ENCODE peak calls at places on chromosomes 2 and 18, in nine cellular contexts. M is esophagus squamous epithelium, A is Panc1, P is IMR-90, F is dorsolateral prefrontal cortex, I is neural progenitor cell, T is transverse colon, Y is tibial artery, X is ascending aorta. L is an unnamed sample.

GRCh38 chr2:46988733-46989481 is 73.3 kb upstream of the MCFD2 start:
- DNase-seq in P (no peak), Y (no peak), X (no peak), A (no peak), F (peak; percentile 88), T (no peak), M (no peak), I (peak; percentile 62), L (no peak)

GRCh38 chr18:76615065-76615733 is 120.2 kb upstream of the ZNF516 start:
- DNase-seq in P (peak; percentile 27), X (no peak), F (no peak), I (no peak), A (no peak), Y (no peak), T (no peak), M (no peak), L (no peak)

GRCh38 chr2:221517362-221518121 is 54.6 kb downstream of the EPHA4 start:
- DNase-seq in M (no peak), T (peak; percentile 64), P (peak; percentile 88), F (no peak), A (no peak), Y (no peak), I (no peak), X (peak; percentile 63), L (peak; percentile 65)

GRCh38 chr2:239960929-239961661 is 64.0 kb downstream of the NDUFA10 start:
- DNase-seq in F (no peak), I (no peak), X (no peak), T (no peak), A (no peak), Y (no peak), P (no peak), M (no peak), L (no peak)

GRCh38 chr2:178241852-178242551 is 47.7 kb downstream of the OSBPL6 start:
- DNase-seq in F (no peak), T (peak; percentile 20), X (peak; percentile 80), M (no peak), A (peak; percentile 15), I (no peak), P (peak; percentile 97), Y (peak; percentile 78), L (no peak)

GRCh38 chr2:166112193-166112605 is 15.6 kb downstream of the SCN1A start:
- DNase-seq in T (no peak), M (no peak), P (peak; percentile 66), Y (no peak), X (no peak), F (no peak), I (no peak), A (no peak), L (no peak)

GRCh38 chr2:43725711-43726246 is 48.1 kb upstream of the DYNC2LI1 start:
- DNase-seq in M (no peak), X (no peak), Y (no peak), I (no peak), F (no peak), P (no peak), T (no peak), A (no peak), L (no peak)

GRCh38 chr2:172285010-172285621 is 142.3 kb upstream of the ITGA6 start:
- DNase-seq in T (no peak), F (no peak), P (peak; percentile 78), Y (no peak), X (no peak), A (no peak), I (peak; percentile 92), M (no peak), L (no peak)

GRCh38 chr18:55136864-55137263 is 177.6 kb upstream of the CCDC68 start:
- DNase-seq in A (no peak), P (peak; percentile 70), T (no peak), M (no peak), Y (no peak), I (no peak), F (no peak), X (no peak), L (no peak)

GRCh38 chr2:235264121-235264493 is 229.7 kb upstream of the AGAP1 start:
- DNase-seq in F (no peak), P (no peak), I (no peak), M (no peak), X (no peak), Y (no peak), T (no peak), A (no peak), L (no peak)

GRCh38 chr2:135840601-135841000 is 3.6 kb upstream of the LCT start:
- DNase-seq in M (no peak), A (no peak), P (no peak), T (peak; percentile 18), F (no peak), Y (no peak), I (no peak), X (no peak), L (no peak)

DNA sequence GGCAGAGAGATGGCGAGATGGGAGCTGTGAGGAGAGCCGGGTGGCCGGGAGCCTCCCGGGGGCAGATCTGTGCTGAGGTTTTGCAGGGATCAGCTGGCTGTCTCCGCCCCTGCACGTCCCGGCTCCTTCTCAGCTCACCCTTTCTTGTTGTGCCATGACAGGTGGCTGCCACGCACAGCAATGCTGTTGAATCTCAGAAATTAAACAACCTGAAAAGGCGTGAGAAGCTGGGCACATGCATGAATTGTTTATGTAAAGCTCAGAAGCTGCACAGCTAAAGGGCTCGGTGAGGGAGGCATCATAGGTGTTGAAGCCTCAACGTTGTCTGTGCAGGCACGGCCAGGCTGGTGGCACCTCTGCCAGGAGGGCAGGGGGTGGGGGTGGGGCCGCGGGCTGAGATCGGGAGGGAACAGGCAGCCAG is 858 bp upstream of the RTP5 start:
- DNase-seq in X (no peak), I (no peak), P (no peak), F (no peak), M (no peak), Y (no peak), A (no peak), T (no peak), L (peak; percentile 7)
- H3K27ac ChIP-seq in X (no peak overlapping the region), I (no peak overlapping the region), P (no peak overlapping the region), F (no peak overlapping the region), M (no peak overlapping the region), Y (no peak overlapping the region), A (no peak overlapping the region), T (no peak overlapping the region), L (no peak overlapping the region)

GRCh38 chr2:198322275-198322674 is 517.9 kb downstream of the PLCL1 start:
- DNase-seq in I (peak; percentile 35), P (no peak), A (no peak), Y (no peak), X (no peak), M (no peak), F (no peak), T (no peak), L (no peak)
- TF ChIP-seq CTCF in I (peak; percentile 61), P (no peak), A (peak; percentile 53), Y (no peak), X (no peak), M (no peak), F (no peak), T (no peak), L (no peak)

GRCh38 chr2:33118648-33119047 is 171.9 kb downstream of the LTBP1 start:
- DNase-seq in T (no peak), Y (no peak), F (no peak), A (no peak), P (no peak), X (no peak), I (no peak), M (no peak), L (no peak)

GRCh38 chr2:33111002-33111446 is 164.3 kb downstream of the LTBP1 start:
- DNase-seq in Y (no peak), M (no peak), P (peak; percentile 73), X (no peak), F (no peak), I (no peak), T (no peak), A (no peak), L (no peak)

GRCh38 chr2:33115728-33116127 is 169.0 kb downstream of the LTBP1 start:
- DNase-seq in I (no peak), T (no peak), X (no peak), P (no peak), F (no peak), A (no peak), M (no peak), Y (no peak), L (no peak)

GRCh38 chr2:33116799-33117198 is 170.0 kb downstream of the LTBP1 start:
- DNase-seq in X (no peak), A (no peak), Y (no peak), T (no peak), P (no peak), I (peak; percentile 48), M (no peak), F (no peak), L (no peak)

DNA sequence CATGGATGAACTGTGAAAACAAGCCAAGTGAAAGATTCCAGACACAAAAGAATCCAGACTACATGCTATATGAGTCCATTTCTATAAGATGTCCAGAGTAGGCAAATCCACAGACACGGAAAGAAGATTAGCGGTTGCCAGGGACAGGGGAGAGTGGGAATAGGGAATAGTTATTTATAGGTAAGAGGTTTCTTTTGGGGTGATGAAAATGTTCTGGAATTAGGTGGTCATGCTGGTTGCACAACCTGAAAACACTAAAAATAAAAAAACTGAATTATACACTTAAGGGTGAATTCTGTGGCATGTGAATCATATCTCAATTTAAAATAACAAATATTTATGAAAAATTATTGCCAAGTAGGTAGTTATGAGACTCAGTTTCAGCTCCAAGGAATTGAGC is 168.4 kb downstream of the LTBP1 start:
- DNase-seq in F (no peak), P (no peak), T (no peak), Y (no peak), X (peak; percentile 73), A (no peak), M (no peak), I (no peak), L (no peak)
- H3K4me3 ChIP-seq in F (no peak overlapping the region), P (no peak overlapping the region), T (no peak overlapping the region), Y (no peak overlapping the region), X (no peak overlapping the region), A (no peak overlapping the region), M (no peak overlapping the region), I (no peak overlapping the region), L (no peak overlapping the region)

GRCh38 chr2:207399301-207399700 is 130.5 kb upstream of the CREB1 start:
- DNase-seq in P (no peak), M (no peak), T (no peak), X (no peak), I (peak; percentile 62), F (no peak), A (no peak), Y (no peak), L (no peak)

GRCh38 chr2:207401338-207401737 is 128.4 kb upstream of the CREB1 start:
- DNase-seq in I (no peak), M (no peak), A (no peak), F (no peak), T (no peak), X (no peak), Y (no peak), P (no peak), L (no peak)

GRCh38 chr2:207394812-207395534 is 134.8 kb upstream of the CREB1 start:
- DNase-seq in F (no peak), A (peak; percentile 91), M (no peak), T (no peak), P (peak; percentile 99), Y (no peak), X (no peak), I (no peak), L (peak; percentile 23)

GRCh38 chr2:207395535-207396251 is 134.1 kb upstream of the CREB1 start:
- DNase-seq in P (peak; percentile 50), T (no peak), M (no peak), X (no peak), I (peak; percentile 38), F (no peak), A (no peak), Y (no peak), L (no peak)

GRCh38 chr2:207397917-207398655 is 131.7 kb upstream of the CREB1 start:
- DNase-seq in F (no peak), I (peak; percentile 78), A (no peak), Y (no peak), P (no peak), M (no peak), T (no peak), X (no peak), L (no peak)
- H3K27ac ChIP-seq in F (no peak overlapping the region), I (no peak overlapping the region), A (no peak overlapping the region), Y (no peak overlapping the region), P (no peak overlapping the region), M (no peak overlapping the region), T (no peak overlapping the region), X (no peak overlapping the region), L (no peak overlapping the region)

L was measured in psoas muscle.